ENCODE peak calls at places on chromosomes 5 and 9, in six cellular contexts. S is mammary epithelial cell, A is NT2/D1, E is trophoblast cell, C is IMR-90, Y is HCT116. F is an unnamed sample.
A peak's percentile ranks its signal among the peaks of the same experiment; 100 is the strongest.

GRCh38 chr9:86925686-86926085 is 21.6 kb downstream of the GAS1 start:
- DNase-seq in S (no peak), A (no peak), E (peak; percentile 3), C (peak; percentile 33), Y (no peak), F (no peak)

GRCh38 chr5:38616061-38616460 is 59.6 kb upstream of the LIFR start:
- DNase-seq in S (no peak), A (no peak), E (no peak), C (no peak), Y (no peak), F (no peak)

GRCh38 chr5:149687789-149688188 is 42.3 kb upstream of the PPARGC1B start:
- DNase-seq in S (no peak), A (no peak), E (no peak), C (no peak), Y (no peak), F (no peak)

GRCh38 chr9:137757613-137758029 is 120.0 kb upstream of the CACNA1B start:
- DNase-seq in S (peak; percentile 77), A (no peak), E (peak; percentile 16), C (peak; percentile 86), Y (peak; percentile 19), F (no peak)

GRCh38 chr9:135376511-135377173 is 102.9 kb upstream of the PPP1R26 start:
- DNase-seq in S (no peak), A (no peak), E (no peak), C (no peak), Y (no peak), F (no peak)

GRCh38 chr9:134986957-134987356 is 69.2 kb upstream of the FCN1 start:
- DNase-seq in S (no peak), A (no peak), E (no peak), C (no peak), Y (no peak), F (no peak)

GRCh38 chr9:124309665-124310064 is 51.9 kb downstream of the NEK6 start:
- DNase-seq in S (peak; percentile 90), A (peak; percentile 40), E (peak; percentile 96), C (peak; percentile 99), Y (peak; percentile 92), F (peak; percentile 20)

GRCh38 chr5:56507348-56507930 is 274.3 kb upstream of the ANKRD55 start:
- DNase-seq in S (no peak), A (no peak), E (no peak), C (no peak), Y (no peak), F (no peak)

GRCh38 chr5:36723921-36724320 is 117.5 kb downstream of the SLC1A3 start:
- DNase-seq in S (no peak), A (no peak), E (no peak), C (no peak), Y (no peak), F (no peak)

GRCh38 chr9:88737031-88737430 is 202.1 kb downstream of the NXNL2 start:
- DNase-seq in S (no peak), A (no peak), E (no peak), C (no peak), Y (no peak), F (no peak)

GRCh38 chr9:21684831-21685362 is 117.5 kb upstream of the MTAP start:
- DNase-seq in S (peak; percentile 100), A (no peak), E (no peak), C (peak; percentile 87), Y (peak; percentile 99), F (no peak)

GRCh38 chr9:6944093-6944551 is 186.3 kb downstream of the KDM4C start:
- DNase-seq in S (peak; percentile 50), A (no peak), E (peak; percentile 6), C (peak; percentile 82), Y (no peak), F (no peak)

GRCh38 chr9:122274055-122274454 is 9.4 kb downstream of the MRRF start:
- DNase-seq in S (no peak), A (no peak), E (no peak), C (no peak), Y (no peak), F (no peak)

GRCh38 chr9:123073991-123074422 is 40.5 kb downstream of the GPR21 start:
- DNase-seq in S (peak; percentile 8), A (no peak), E (no peak), C (peak; percentile 57), Y (no peak), F (no peak)

GRCh38 chr5:122312670-122312988 is 592 bp downstream of the SNCAIP start:
- DNase-seq in S (peak; percentile 2), A (no peak), E (peak; percentile 7), C (peak; percentile 40), Y (no peak), F (peak; percentile 53)

GRCh38 chr9:1421436-1421835 is 371.3 kb downstream of the DMRT2 start:
- DNase-seq in S (no peak), A (no peak), E (peak; percentile 17), C (no peak), Y (no peak), F (no peak)

GRCh38 chr9:82091610-82092009 is 103.0 kb downstream of the SPATA31D1 start:
- DNase-seq in S (no peak), A (no peak), E (no peak), C (no peak), Y (no peak), F (no peak)

GRCh38 chr9:4821994-4822544 is 29.3 kb downstream of the RCL1 start:
- DNase-seq in S (no peak), A (no peak), E (no peak), C (no peak), Y (no peak), F (no peak)

GRCh38 chr5:172420215-172420934 is 34.0 kb downstream of the SH3PXD2B start:
- DNase-seq in S (peak; percentile 99), A (no peak), E (peak; percentile 61), C (peak; percentile 94), Y (peak; percentile 60), F (no peak)

GRCh38 chr9:136756836-136757235 is 1.2 kb downstream of the LCN8 start:
- DNase-seq in S (no peak), A (no peak), E (no peak), C (no peak), Y (no peak), F (no peak)

GRCh38 chr5:18394154-18394804 is 760.0 kb downstream of the TAF11L14 start:
- DNase-seq in S (peak; percentile 65), A (peak; percentile 40), E (peak; percentile 89), C (peak; percentile 18), Y (no peak), F (peak; percentile 81)

GRCh38 chr9:3948826-3949578 is 350.9 kb downstream of the GLIS3 start:
- DNase-seq in S (no peak), A (no peak), E (peak; percentile 67), C (peak; percentile 77), Y (no peak), F (no peak)

GRCh38 chr9:93666279-93666784 is 89.9 kb downstream of the PHF2 start:
- DNase-seq in S (no peak), A (no peak), E (no peak), C (no peak), Y (no peak), F (no peak)

GRCh38 chr9:122234022-122234748 is 5.4 kb upstream of the LHX6 start:
- DNase-seq in S (no peak), A (no peak), E (no peak), C (no peak), Y (no peak), F (no peak)

GRCh38 chr5:60102961-60103683 is 209.6 kb upstream of the PDE4D start:
- DNase-seq in S (peak; percentile 26), A (no peak), E (no peak), C (no peak), Y (no peak), F (no peak)

GRCh38 chr5:162282191-162282590 is 214.6 kb downstream of the GABRG2 start:
- DNase-seq in S (no peak), A (no peak), E (no peak), C (no peak), Y (no peak), F (no peak)

GRCh38 chr9:18596920-18597319 is 123.0 kb downstream of the ADAMTSL1 start:
- DNase-seq in S (peak; percentile 65), A (no peak), E (no peak), C (peak; percentile 77), Y (no peak), F (no peak)

GRCh38 chr5:82749453-82749852 is 327.7 kb downstream of the TMEM167A start:
- DNase-seq in S (peak; percentile 43), A (no peak), E (no peak), C (no peak), Y (no peak), F (no peak)

GRCh38 chr5:160274483-160274931 is 37.9 kb downstream of the CCNJL start:
- DNase-seq in S (no peak), A (no peak), E (no peak), C (no peak), Y (no peak), F (no peak)

GRCh38 chr5:160271396-160271795 is 41.0 kb downstream of the CCNJL start:
- DNase-seq in S (no peak), A (no peak), E (no peak), C (no peak), Y (no peak), F (peak; percentile 42)

GRCh38 chr5:160272889-160273288 is 39.5 kb downstream of the CCNJL start:
- DNase-seq in S (no peak), A (no peak), E (no peak), C (no peak), Y (no peak), F (no peak)

GRCh38 chr5:160270704-160271103 is 41.4 kb downstream of the FABP6 start:
- DNase-seq in S (peak; percentile 77), A (no peak), E (peak; percentile 13), C (no peak), Y (no peak), F (no peak)

DNA sequence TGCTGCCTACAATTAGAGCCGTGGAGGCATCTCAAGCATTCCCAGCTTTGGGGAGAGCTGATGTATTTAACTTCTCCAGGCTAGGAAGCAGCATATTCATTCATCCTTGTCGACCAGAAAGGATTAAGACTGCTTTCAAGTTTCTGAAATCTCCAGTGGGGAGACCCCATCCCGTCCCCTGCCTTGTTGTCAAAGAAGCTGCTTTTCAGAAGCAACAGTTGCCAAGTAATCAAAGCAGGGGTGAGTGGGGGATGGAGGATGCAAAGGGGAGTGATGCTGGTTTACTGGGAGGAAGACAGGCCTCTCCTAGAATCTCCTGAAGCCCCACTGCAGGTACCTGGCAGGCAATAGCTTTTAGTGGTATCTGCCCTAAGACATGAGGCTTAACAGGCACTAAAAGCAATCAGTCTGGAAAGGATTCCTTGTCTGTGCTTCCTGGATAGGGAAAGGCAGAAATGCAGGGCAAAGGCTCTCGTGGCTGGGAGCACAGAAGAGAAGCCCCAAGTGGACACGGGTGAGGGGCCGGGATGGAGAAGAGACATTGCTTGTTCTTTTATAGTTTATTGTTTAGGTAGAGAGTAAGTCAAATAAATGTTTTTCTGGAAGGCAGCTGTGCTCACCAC is 40.2 kb downstream of the CCNJL start:
- DNase-seq in S (no peak), A (no peak), E (no peak), C (no peak), Y (no peak), F (peak; percentile 44)
- H3K9ac ChIP-seq in S (no peak overlapping the region), A (no peak overlapping the region), E (no peak overlapping the region), C (no peak overlapping the region), Y (no peak overlapping the region), F (no peak overlapping the region)

GRCh38 chr9:116156621-116157314 is 3.2 kb downstream of the PAPPA start:
- DNase-seq in S (no peak), A (peak; percentile 59), E (peak; percentile 42), C (peak; percentile 78), Y (no peak), F (peak; percentile 67)
- H3K9ac ChIP-seq in S (no peak overlapping the region), A (peak overlapping the region; percentile 47), E (peak overlapping the region; percentile 5), C (peak overlapping the region; percentile 68), Y (no peak overlapping the region), F (no peak overlapping the region)

GRCh38 chr5:78983601-78984000 is 1.5 kb downstream of the ARSB start:
- DNase-seq in S (no peak), A (no peak), E (no peak), C (no peak), Y (no peak), F (no peak)
- H3K9ac ChIP-seq in S (peak overlapping the region; percentile 59), A (peak overlapping the region; percentile 45), E (no peak overlapping the region), C (peak overlapping the region; percentile 52), Y (peak overlapping the region; percentile 64), F (no peak overlapping the region)

GRCh38 chr5:137071526-137071925 is 427.6 kb downstream of the SPOCK1 start:
- DNase-seq in S (no peak), A (no peak), E (no peak), C (no peak), Y (no peak), F (no peak)
- H3K9ac ChIP-seq in S (no peak overlapping the region), A (no peak overlapping the region), E (no peak overlapping the region), C (no peak overlapping the region), Y (no peak overlapping the region), F (no peak overlapping the region)